ENCODE peak calls at places on chromosomes 6 and 20, in five cellular contexts. Y is H1, X is HepG2, O is K562, V is GM12878. S is an unnamed sample.

GRCh38 chr6:23650676-23651075 is 475.3 kb upstream of the NRSN1 start:
- DNase-seq in O (no peak), X (no peak), V (no peak), Y (no peak), S (no peak)

GRCh38 chr6:41200296-41200900 is 551 bp downstream of the TREML2 start:
- DNase-seq in X (no peak), O (no peak), Y (no peak), V (peak), S (no peak)

GRCh38 chr6:109174911-109175310 is 79.6 kb downstream of the CEP57L1 start:
- DNase-seq in Y (no peak), O (no peak), X (no peak), V (no peak), S (no peak)

GRCh38 chr6:132669690-132670291 is 10.8 kb upstream of the TAAR1 start:
- DNase-seq in V (no peak), X (peak), O (no peak), Y (no peak), S (peak)

GRCh38 chr6:34806738-34807453 is 15.0 kb downstream of the BLTP3A start:
- DNase-seq in X (no peak), V (no peak), Y (no peak), O (no peak), S (no peak)

GRCh38 chr6:137389150-137389664 is 105.0 kb downstream of the OLIG3 start:
- DNase-seq in X (no peak), O (no peak), Y (no peak), V (peak), S (no peak)

GRCh38 chr6:158910484-158911075 is 89.4 kb downstream of the RSPH3 start:
- DNase-seq in V (peak), O (no peak), X (no peak), Y (peak), S (no peak)

GRCh38 chr6:63816979-63817436 is 181.4 kb downstream of the PHF3 start:
- DNase-seq in V (no peak), O (no peak), X (peak), Y (no peak), S (no peak)

GRCh38 chr6:108689279-108690161 is 128.8 kb downstream of the FOXO3 start:
- DNase-seq in Y (no peak), V (no peak), O (peak), X (no peak), S (peak)

GRCh38 chr6:109342564-109342963 is 39.7 kb downstream of the CD164 start:
- DNase-seq in Y (no peak), O (peak), X (no peak), V (no peak), S (no peak)

GRCh38 chr20:31620246-31620645 is 15.2 kb downstream of the ID1 start:
- DNase-seq in X (no peak), O (no peak), Y (no peak), V (no peak), S (no peak)

GRCh38 chr6:11123978-11124377 is 12.5 kb upstream of the ERVFRD-1 start:
- DNase-seq in O (no peak), Y (no peak), X (no peak), V (no peak), S (no peak)

GRCh38 chr6:11122380-11122779 is 10.9 kb upstream of the ERVFRD-1 start:
- DNase-seq in Y (no peak), V (no peak), X (no peak), O (no peak), S (no peak)

GRCh38 chr6:11121851-11122250 is 10.3 kb upstream of the ERVFRD-1 start:
- DNase-seq in X (no peak), Y (no peak), O (no peak), V (no peak), S (no peak)

DNA sequence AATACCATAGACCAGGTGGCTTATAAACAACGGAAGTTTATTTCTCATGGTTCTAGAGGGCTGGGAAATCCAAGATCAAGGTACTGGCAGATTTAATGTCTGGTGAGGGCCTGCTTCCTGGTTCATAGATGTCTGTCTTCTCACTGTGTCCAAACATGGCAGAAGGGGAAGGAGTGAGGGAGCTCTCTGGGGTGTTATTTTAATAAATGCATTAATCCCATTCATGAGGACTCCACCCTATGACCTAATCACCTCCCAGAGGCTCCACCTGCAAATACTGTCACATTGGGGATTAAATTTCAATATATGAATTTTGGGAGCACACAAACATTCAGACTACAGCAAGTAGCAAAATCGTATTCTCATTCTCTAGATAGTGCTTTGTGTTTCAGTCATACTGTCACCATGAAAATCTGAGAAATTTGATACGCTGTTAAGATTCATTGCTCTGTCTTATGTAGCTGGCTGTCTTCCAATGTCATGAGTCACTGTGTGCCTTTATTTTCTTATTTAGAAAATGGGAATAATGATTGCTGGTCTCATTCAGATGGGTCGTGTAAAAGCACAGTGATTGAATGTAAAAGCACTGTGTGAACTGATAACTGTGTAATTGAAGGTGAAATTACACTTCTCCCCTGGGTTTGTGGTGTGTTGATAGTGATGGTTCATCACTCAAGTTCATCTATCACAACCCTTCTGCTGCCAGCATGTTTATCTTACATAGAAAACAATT is 8.9 kb upstream of the ERVFRD-1 start:
- DNase-seq in O (no peak), Y (no peak), V (no peak), X (no peak), S (no peak)
- TF ChIP-seq JUND in O (peak), Y (no peak), V (no peak), X (no peak), S (no peak)

DNA sequence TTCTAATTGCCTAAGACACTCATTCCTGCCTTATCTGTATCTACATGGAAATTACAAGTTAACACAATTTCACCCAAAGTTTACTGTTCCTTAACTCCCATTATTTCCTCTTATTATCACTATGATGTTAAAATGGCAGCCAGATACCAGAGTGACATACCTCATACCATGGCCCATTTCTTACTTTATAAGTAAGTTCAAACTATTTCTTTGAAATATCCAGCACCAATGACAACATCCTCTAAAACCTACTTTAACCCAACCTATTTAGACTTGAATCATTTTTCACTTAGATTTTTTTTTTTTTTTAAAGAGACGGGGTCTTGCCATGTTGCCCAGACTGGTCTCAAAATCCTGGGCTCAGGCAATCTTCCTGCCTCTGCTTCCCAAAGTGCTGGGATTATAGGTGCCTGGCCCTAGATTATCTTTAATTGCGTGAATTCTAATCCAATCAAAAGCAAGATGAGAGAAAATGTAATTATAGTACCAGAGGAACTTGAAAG is 10.0 kb downstream of the REV3L start:
- DNase-seq in V (no peak), Y (no peak), O (no peak), X (no peak), S (no peak)
- TF ChIP-seq JUND in V (no peak), Y (no peak), O (no peak), X (no peak), S (no peak)

DNA sequence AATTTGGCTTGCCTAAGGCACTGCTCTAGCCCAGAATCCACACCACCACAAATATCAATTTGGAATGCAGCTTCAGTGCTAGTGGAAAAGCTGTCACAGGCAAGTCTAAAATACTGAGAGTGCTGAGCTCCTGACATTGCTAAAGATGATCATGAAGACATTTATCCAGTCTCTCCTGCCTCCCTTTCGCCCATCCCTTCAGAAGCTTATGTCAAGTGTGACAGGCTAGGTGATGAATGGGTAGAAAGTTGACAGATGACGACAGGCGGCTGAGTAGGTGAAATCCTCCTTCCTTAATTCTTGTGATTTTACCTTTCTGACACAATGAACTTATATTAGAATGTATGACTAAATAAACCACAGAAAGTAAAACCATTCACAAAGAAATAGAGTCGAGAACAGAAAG is 1228.0 kb upstream of the CITED2 start:
- DNase-seq in Y (no peak), V (no peak), X (no peak), O (no peak), S (no peak)
- TF ChIP-seq JUND in Y (no peak), V (no peak), X (no peak), O (no peak), S (no peak)

GRCh38 chr6:48067148-48067709 is 43.8 kb downstream of the PTCHD4 start:
- DNase-seq in Y (no peak), V (no peak), O (no peak), X (peak), S (no peak)
- TF ChIP-seq JUND in Y (no peak), V (no peak), O (no peak), X (no peak), S (no peak)

DNA sequence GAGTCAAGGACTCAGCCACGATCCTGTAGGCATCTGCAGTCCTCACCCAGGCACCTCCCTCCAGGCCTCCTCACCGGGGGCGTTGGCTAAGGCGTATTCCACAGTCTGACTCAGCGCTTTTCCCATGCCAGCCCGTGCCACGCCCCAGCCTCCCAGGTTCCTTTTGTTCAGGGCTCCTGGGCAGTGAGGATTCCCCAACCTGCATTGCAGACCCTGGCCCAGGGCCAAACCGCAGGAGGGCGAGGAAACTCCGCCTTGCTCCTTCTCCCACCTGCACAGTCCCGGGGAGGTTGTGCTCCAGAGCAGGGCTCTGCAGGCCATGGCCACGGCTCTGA is 202.8 kb upstream of the CST7 start:
- DNase-seq in O (no peak), V (no peak), Y (no peak), X (no peak), S (no peak)
- TF ChIP-seq JUND in O (no peak), V (no peak), Y (no peak), X (no peak), S (no peak)

DNA sequence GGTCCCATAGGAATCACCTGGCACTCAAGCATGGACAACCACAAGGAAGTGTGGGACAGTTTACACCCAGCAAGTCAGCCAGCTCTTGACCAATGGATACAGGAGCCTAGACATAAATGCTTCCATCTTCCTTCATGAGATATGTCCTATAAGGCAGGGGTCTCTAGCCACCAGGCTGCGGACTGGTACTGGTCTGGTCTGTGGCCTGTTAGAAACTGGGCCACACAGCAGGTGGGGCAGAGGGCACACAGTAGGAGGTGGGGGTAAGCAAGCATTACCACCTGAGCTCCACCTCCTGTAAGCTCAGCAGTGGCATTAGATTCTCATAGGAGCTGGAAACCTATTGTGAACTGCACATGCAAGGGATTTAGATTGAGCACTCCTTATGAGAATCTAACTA is 437.1 kb downstream of the CD109 start:
- DNase-seq in X (no peak), V (no peak), Y (no peak), O (no peak), S (no peak)
- TF ChIP-seq JUND in X (no peak), V (no peak), Y (no peak), O (no peak), S (no peak)

GRCh38 chr6:167569041-167569805 is 244.3 kb downstream of the TTLL2 start:
- DNase-seq in Y (no peak), X (no peak), V (no peak), O (no peak), S (no peak)
- TF ChIP-seq JUND in Y (no peak), X (no peak), V (no peak), O (no peak), S (no peak)

GRCh38 chr6:80182291-80182690 is 75.8 kb downstream of the BCKDHB start:
- DNase-seq in X (no peak), Y (no peak), O (no peak), V (no peak), S (no peak)
- TF ChIP-seq JUND in X (no peak), Y (no peak), O (no peak), V (no peak), S (no peak)

GRCh38 chr6:74690365-74690764 is 515.5 kb downstream of the COL12A1 start:
- DNase-seq in X (no peak), O (no peak), Y (no peak), V (no peak), S (no peak)
- TF ChIP-seq JUND in X (no peak), O (no peak), Y (no peak), V (no peak), S (no peak)

S was measured in T47D.